ENCODE peak calls at places on chromosome 1, in eight cellular contexts. W, E, F, A, P, V, D and Z are unnamed samples.

GRCh38 chr1:161940866-161941591 is 82.6 kb downstream of the OLFML2B start:
- DNase-seq in A (no peak), V (no peak), P (no peak), F (no peak), E (peak; percentile 21), W (no peak), D (no peak), Z (no peak)

GRCh38 chr1:201675143-201675542 is 136.2 kb downstream of the NAV1 start:
- DNase-seq in V (peak; percentile 60), F (no peak), A (no peak), D (peak; percentile 31), W (no peak), E (no peak), P (no peak), Z (no peak)

GRCh38 chr1:111938536-111938935 is 50.9 kb downstream of the KCND3 start:
- DNase-seq in W (no peak), V (no peak), A (no peak), P (no peak), E (no peak), F (no peak), D (no peak), Z (no peak)

GRCh38 chr1:181135815-181136737 is 47.6 kb downstream of the IER5 start:
- DNase-seq in P (no peak), A (no peak), W (no peak), D (no peak), F (no peak), E (peak; percentile 94), V (no peak), Z (no peak)

GRCh38 chr1:56547977-56548376 is 31.4 kb downstream of the PLPP3 start:
- DNase-seq in V (no peak), P (peak; percentile 33), A (peak; percentile 44), W (no peak), E (no peak), D (peak; percentile 38), F (no peak), Z (peak; percentile 53)

GRCh38 chr1:233138794-233139544 is 156.6 kb downstream of the PCNX2 start:
- DNase-seq in E (no peak), V (no peak), W (no peak), F (no peak), A (no peak), D (no peak), P (no peak), Z (no peak)

GRCh38 chr1:152878042-152878441 is at the start of gene SMCP:
- DNase-seq in E (no peak), P (no peak), F (no peak), V (no peak), W (no peak), D (no peak), A (no peak), Z (no peak)

GRCh38 chr1:165960881-165961280 is 133.5 kb downstream of the UCK2 start:
- DNase-seq in D (no peak), P (no peak), A (no peak), E (no peak), W (no peak), F (peak; percentile 55), V (no peak), Z (no peak)

GRCh38 chr1:143718524-143718923 is 253.3 kb downstream of the FAM72C start:
- DNase-seq in A (no peak), P (no peak), V (no peak), E (no peak), F (no peak), D (no peak), W (no peak), Z (no peak)

GRCh38 chr1:143718021-143718420 is 253.8 kb downstream of the FAM72C start:
- DNase-seq in E (no peak), F (no peak), D (no peak), V (no peak), P (no peak), A (no peak), W (no peak), Z (no peak)

GRCh38 chr1:143717434-143717833 is 254.4 kb downstream of the FAM72C start:
- DNase-seq in F (no peak), W (no peak), A (no peak), V (no peak), E (no peak), D (no peak), P (no peak), Z (no peak)

GRCh38 chr1:143720087-143721023 is 251.4 kb downstream of the FAM72C start:
- DNase-seq in W (peak; percentile 87), E (peak; percentile 11), F (no peak), V (peak; percentile 79), A (no peak), D (no peak), P (peak; percentile 44), Z (peak; percentile 59)

DNA sequence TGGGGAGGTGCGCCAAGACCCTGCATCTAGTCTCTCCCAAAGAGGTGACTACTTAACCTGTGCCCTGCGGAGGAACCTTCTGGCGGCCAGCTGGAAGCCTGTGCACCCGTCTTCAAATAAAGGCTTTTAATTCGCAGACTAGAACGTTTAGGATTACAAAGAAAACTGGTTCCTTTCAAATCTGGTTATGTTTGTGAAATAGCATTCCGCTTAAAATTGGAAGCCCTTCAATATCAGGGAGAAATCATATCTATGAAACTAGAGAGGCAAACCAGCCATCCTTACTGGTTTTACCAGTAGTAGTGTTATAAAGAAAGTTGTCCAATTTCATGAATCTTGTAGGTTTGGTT is 250.8 kb downstream of the FAM72C start:
- DNase-seq in A (no peak), P (no peak), D (no peak), E (no peak), F (no peak), W (no peak), V (no peak), Z (no peak)
- H3K4me3 ChIP-seq in A (no peak overlapping the region), P (no peak overlapping the region), D (no peak overlapping the region), E (no peak overlapping the region), F (no peak overlapping the region), W (no peak overlapping the region), V (peak overlapping the region; percentile 11), Z (no peak overlapping the region)

GRCh38 chr1:150154143-150154542 is 4.4 kb downstream of the PLEKHO1 start:
- DNase-seq in F (no peak), A (no peak), V (peak; percentile 87), W (no peak), E (no peak), P (no peak), D (no peak), Z (no peak)
- TF ChIP-seq POLR2A in F (no peak), A (no peak), V (no peak), W (no peak), E (no peak), P (no peak), D (no peak), Z (no peak)

DNA sequence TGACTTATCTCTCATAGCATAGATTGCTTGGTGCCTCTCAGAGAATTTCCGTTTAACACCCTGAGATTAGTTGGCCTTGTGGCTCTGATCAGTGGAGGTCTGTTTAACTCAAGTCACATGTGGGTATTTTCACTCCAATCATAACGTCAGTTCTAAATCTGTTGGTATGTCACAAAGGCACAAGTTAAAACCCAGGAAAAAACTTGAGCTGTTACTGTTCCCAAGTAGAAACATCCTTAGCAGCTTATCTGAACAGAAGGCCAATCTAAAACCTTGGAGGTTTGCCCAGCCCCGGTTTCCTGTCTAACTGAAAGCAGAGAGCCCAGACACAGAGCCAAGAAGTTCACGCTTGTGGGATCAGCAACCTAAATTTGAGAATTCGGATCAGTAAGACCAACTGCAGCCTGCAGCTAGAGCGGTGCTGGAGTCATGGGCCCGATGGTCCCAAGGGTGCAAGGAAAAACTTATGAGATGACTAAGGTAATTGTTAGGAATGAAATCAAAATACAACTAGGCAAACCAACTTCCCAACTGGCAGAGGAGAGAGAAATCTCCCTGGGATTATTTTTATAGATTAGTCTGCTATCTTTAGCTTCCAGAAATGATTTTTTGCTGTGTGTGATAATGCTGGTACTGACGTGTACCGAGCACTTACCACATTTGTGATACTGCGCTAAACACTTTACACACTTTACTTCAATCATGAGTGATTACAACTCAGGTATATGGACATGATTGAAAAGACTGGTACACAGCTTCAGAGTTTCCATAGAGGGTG is 90.2 kb upstream of the C1orf21 start:
- DNase-seq in P (peak; percentile 73), F (no peak), W (peak; percentile 79), V (peak; percentile 95), A (peak; percentile 93), E (peak; percentile 91), D (peak; percentile 84), Z (no peak)
- H3K4me3 ChIP-seq in P (no peak overlapping the region), F (no peak overlapping the region), W (no peak overlapping the region), V (peak overlapping the region; percentile 15), A (no peak overlapping the region), E (no peak overlapping the region), D (no peak overlapping the region), Z (no peak overlapping the region)

DNA sequence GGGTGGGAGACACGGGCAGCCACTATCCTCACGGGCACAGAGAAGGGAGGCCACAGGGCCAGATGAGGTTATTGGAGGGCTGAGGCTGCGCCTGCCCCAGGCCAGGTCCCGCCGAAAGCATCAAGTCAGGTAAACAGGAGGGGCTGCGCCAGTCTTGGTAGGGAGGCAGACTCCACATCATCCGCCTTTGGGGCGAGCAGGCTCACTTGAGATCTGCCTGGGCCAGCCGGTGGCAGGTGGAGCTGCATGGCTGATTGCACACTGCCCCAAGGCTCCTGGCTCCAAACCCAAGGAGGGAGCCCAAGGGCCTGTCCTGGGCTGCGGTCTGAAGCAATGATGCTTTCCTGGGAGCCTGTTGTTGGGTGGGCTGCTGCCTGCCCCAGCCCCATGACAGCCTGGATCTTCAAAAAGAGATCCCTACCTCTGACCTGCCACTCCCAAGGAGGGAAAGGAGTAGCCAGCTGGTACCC is 4.6 kb downstream of the SMIM1 start:
- DNase-seq in D (no peak), W (no peak), A (no peak), P (no peak), E (no peak), F (no peak), V (no peak), Z (no peak)
- TF ChIP-seq POLR2A in D (no peak), W (no peak), A (no peak), P (no peak), E (no peak), F (no peak), V (no peak), Z (no peak)

DNA sequence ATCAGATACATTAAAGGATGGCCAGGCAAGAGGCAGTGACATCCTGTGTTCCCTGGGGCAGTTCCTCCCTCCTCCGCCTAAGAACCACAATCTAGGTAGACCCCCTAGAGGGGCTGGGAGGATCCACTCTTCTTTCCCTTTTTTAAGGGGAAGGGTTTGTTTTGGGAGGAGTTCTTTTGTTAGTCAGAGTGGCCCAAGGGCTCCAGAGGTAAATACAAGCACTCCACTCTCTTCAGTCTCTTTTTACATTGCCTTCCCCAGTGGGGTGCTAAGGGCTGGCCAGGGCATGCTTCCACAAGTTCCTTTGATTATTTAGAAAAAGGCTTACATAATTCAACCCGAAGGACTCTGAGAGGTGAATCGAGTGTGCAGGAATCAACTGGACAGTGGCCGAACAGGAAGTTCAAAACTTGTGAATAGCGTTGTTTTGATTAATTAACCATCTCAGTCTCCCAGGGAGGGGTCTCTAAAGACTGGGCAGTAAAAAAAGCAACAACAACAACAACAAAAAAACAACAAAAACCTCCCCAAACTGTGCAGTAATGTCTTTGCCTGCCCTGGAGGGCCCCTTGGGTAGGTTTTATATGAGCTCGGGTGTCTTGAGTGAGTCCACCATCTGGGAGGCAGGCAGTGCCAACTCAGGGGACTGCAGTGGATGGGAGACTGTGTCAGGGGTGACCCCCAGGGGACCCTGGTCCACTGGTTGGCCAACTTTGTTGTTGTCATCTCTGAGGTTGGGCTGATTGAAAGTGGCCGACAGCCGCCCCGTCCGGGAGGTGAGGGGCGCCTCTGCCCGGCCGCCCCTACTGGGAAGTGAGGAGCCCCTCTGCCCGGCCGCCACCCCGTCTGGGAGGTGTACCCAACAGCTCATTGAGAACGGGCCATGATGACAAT is 33.2 kb upstream of the ENO1 start:
- DNase-seq in V (no peak), A (no peak), D (no peak), F (no peak), W (no peak), P (no peak), E (no peak), Z (no peak)
- H3K4me3 ChIP-seq in V (no peak overlapping the region), A (no peak overlapping the region), D (no peak overlapping the region), F (no peak overlapping the region), W (no peak overlapping the region), P (no peak overlapping the region), E (no peak overlapping the region), Z (no peak overlapping the region)

GRCh38 chr1:101371259-101371658 is 134.4 kb downstream of the S1PR1 start:
- DNase-seq in W (no peak), E (peak; percentile 87), F (no peak), V (peak; percentile 54), D (no peak), P (no peak), A (no peak), Z (no peak)
- TF ChIP-seq POLR2A in W (no peak), E (no peak), F (no peak), V (no peak), D (no peak), P (no peak), A (no peak), Z (no peak)